ENCODE peak calls at places on chromosomes 12 and 14, in seven cellular contexts. M is neuronal stem cell, D is IMR-90, Y is H1, C is mesenchymal stem cell, G is mesendoderm, L is trophoblast cell. K is an unnamed sample.

GRCh38 chr12:3496964-3497363 is 6.0 kb downstream of the PRMT8 start:
- DNase-seq in G (peak), C (no peak), L (peak), M (no peak), D (no peak), Y (no peak), K (peak)

GRCh38 chr12:93798279-93798678 is 121.1 kb downstream of the CRADD start:
- DNase-seq in Y (no peak), C (no peak), G (no peak), D (no peak), M (no peak), L (no peak), K (no peak)

GRCh38 chr12:126588586-126589249 is 1523.5 kb downstream of the AACS start:
- DNase-seq in Y (no peak), G (peak), M (no peak), C (no peak), L (no peak), D (no peak), K (no peak)

GRCh38 chr12:51070004-51070403 is 13.4 kb downstream of the CSRNP2 start:
- DNase-seq in G (peak), L (peak), C (peak), D (peak), M (no peak), Y (no peak), K (no peak)

GRCh38 chr14:56004807-56005579 is 113.2 kb upstream of the PELI2 start:
- DNase-seq in D (peak), G (peak), L (peak), C (peak), M (no peak), Y (no peak), K (peak)

GRCh38 chr12:132071001-132071810 is 72.9 kb downstream of the DDX51 start:
- DNase-seq in D (no peak), M (no peak), C (no peak), L (peak), G (no peak), Y (no peak), K (no peak)

GRCh38 chr14:64294672-64295413 is 672 bp upstream of the ESR2 start:
- DNase-seq in Y (peak), D (peak), L (peak), M (peak), C (peak), G (peak), K (peak)

GRCh38 chr14:36339817-36340216 is 19.4 kb upstream of the MBIP start:
- DNase-seq in C (no peak), L (no peak), Y (no peak), D (no peak), M (no peak), G (no peak), K (no peak)

GRCh38 chr14:32702571-32702970 is 236.1 kb upstream of the NPAS3 start:
- DNase-seq in M (peak), L (no peak), Y (no peak), D (no peak), C (peak), G (peak), K (peak)

GRCh38 chr12:16603916-16604575 is 1.9 kb downstream of the LMO3 start:
- DNase-seq in G (peak), D (no peak), Y (no peak), M (peak), C (no peak), L (no peak), K (no peak)
- H3K18ac ChIP-seq in G (no peak), D (no peak), Y (no peak), M (no peak), C (no peak), L (no peak), K (no peak)

DNA sequence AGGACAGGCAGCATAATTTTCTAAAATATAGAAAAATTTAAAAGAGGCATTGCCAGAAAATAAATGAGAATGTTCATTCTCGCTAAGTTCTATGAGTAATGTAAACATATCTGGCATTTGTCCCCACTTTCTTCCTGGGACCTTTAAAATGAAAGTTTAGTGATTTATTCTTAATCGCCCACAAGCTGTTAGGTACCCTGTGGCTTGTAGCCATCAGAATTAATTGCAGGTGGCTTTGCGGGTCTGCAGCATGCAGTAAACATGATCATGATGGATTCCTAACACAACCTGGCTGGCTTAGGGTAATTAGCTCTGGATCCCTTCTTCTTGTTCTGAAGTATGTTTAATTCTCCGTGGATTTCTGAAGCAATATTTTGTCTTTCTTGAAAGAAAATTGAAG is 103.5 kb upstream of the FRMD6 start:
- DNase-seq in L (no peak), C (peak), M (no peak), G (no peak), Y (no peak), D (no peak), K (no peak)
- H3K18ac ChIP-seq in L (no peak), C (peak), M (no peak), G (no peak), Y (no peak), D (peak), K (no peak)

DNA sequence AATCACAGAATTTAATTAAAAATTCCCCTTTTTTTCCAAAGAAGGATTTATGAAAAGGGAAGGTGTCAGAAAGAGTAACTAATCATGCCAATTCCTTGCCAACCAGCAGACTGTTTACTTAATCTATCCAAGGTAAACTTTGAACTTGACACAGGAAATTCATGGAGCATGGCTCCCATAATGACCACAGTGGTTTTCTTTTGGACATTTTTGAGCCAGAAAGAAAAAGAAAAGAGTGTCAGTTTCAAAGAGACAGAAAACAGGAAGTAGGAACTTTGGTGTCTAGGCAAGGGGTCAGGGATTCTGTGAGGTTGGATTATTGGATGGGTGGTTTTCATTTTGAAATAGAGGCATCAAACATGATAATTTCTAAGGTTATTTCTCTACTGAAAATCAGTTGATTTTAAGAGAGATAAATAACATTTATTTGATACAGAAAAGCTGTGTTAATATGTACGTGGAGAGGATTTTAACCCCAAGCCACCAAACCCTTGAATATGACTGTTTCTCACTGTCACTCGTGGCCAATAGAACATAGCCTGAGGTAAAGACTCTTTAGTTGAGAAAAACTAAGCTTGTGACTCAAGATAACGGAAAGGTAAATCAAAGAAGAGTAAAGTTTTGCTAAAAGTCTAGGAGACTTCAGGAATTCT is 196.1 kb downstream of the TTC6 start:
- DNase-seq in M (no peak), L (no peak), C (no peak), D (no peak), Y (no peak), G (no peak), K (no peak)
- H3K18ac ChIP-seq in M (no peak), L (no peak), C (no peak), D (no peak), Y (no peak), G (no peak), K (no peak)

GRCh38 chr14:33790996-33791395 is 159.9 kb downstream of the EGLN3 start:
- DNase-seq in G (no peak), C (no peak), D (no peak), M (no peak), Y (no peak), L (no peak), K (no peak)

GRCh38 chr14:33794791-33795300 is 156.0 kb downstream of the EGLN3 start:
- DNase-seq in M (no peak), G (no peak), L (no peak), Y (no peak), D (no peak), C (peak), K (no peak)

GRCh38 chr14:33792387-33793368 is 158.2 kb downstream of the EGLN3 start:
- DNase-seq in L (peak), Y (peak), D (peak), C (peak), G (peak), M (peak), K (peak)

GRCh38 chr14:33793711-33794110 is 157.2 kb downstream of the EGLN3 start:
- DNase-seq in C (no peak), L (no peak), G (no peak), M (no peak), Y (no peak), D (no peak), K (no peak)

DNA sequence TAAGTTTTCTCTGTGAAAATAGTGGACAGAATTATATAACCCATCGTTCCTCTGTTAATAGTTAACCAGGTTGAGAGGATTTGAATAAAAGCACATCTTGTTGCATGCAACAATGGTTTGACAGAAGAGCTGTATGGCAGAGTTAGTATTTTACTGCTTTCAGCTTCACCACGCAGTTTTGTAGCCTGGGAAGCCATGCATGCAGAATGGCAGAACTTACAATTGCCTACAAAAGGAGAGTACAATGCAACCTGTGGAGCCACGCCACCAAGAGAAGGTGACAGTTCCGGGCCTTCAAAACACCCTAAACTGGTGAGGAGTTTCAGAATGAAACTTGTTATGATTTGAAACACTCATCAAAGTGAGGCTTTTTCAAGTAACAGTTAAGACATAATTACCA is 158.9 kb downstream of the EGLN3 start:
- DNase-seq in D (no peak), L (no peak), M (no peak), C (no peak), G (no peak), Y (no peak), K (no peak)
- H3K18ac ChIP-seq in D (no peak), L (no peak), M (no peak), C (no peak), G (no peak), Y (no peak), K (no peak)

GRCh38 chr12:53998174-53998899 is 1.6 kb upstream of the HOXC9 start:
- DNase-seq in D (no peak), G (no peak), M (no peak), Y (no peak), L (no peak), C (no peak), K (no peak)

GRCh38 chr12:53997324-53998173 is 2.4 kb upstream of the HOXC9 start:
- DNase-seq in G (no peak), Y (no peak), M (no peak), L (peak), D (no peak), C (no peak), K (no peak)

GRCh38 chr12:53996188-53996885 is 3.6 kb upstream of the HOXC9 start:
- DNase-seq in C (no peak), M (no peak), D (no peak), Y (peak), G (no peak), L (no peak), K (no peak)

GRCh38 chr12:53995311-53996187 is 4.4 kb upstream of the HOXC9 start:
- DNase-seq in L (peak), D (no peak), Y (peak), M (no peak), C (peak), G (no peak), K (peak)

GRCh38 chr12:53996886-53997217 is 3.1 kb upstream of the HOXC9 start:
- DNase-seq in L (no peak), D (no peak), Y (no peak), G (no peak), C (no peak), M (no peak), K (no peak)
- H3K18ac ChIP-seq in L (no peak), D (no peak), Y (no peak), G (no peak), C (no peak), M (no peak), K (no peak)

GRCh38 chr12:43636706-43637105 is 84.7 kb upstream of the ADAMTS20 start:
- DNase-seq in L (no peak), D (no peak), M (no peak), C (no peak), G (no peak), Y (no peak), K (no peak)
- H3K18ac ChIP-seq in L (no peak), D (no peak), M (no peak), C (no peak), G (no peak), Y (no peak), K (no peak)